ENCODE peak calls at places on chromosomes 12 and 14, in five cellular contexts. V is HL-60, M is choroid plexus epithelial cell, S is right cardiac atrium, Z is AG04449. A is an unnamed sample.

GRCh38 chr12:4187916-4188315 is 85.6 kb upstream of the CCND2 start:
- DNase-seq in Z (no peak), S (no peak), M (no peak), V (no peak), A (no peak)

GRCh38 chr12:121417847-121418246 is 17.9 kb downstream of the RNF34 start:
- DNase-seq in M (no peak), S (no peak), V (no peak), Z (no peak), A (no peak)

GRCh38 chr12:22518067-22518719 is 26.1 kb downstream of the C2CD5 start:
- DNase-seq in S (no peak), V (no peak), Z (no peak), M (peak; percentile 64), A (peak; percentile 22)

GRCh38 chr14:63375772-63376171 is 57.0 kb upstream of the GPHB5 start:
- DNase-seq in S (no peak), Z (no peak), M (peak; percentile 48), V (no peak), A (no peak)

GRCh38 chr14:24818054-24818822 is 184.2 kb upstream of the GZMB start:
- DNase-seq in Z (no peak), V (no peak), S (no peak), M (peak; percentile 85), A (peak; percentile 45)

GRCh38 chr12:122004633-122005071 is 17.0 kb upstream of the BCL7A start:
- DNase-seq in V (no peak), Z (no peak), S (no peak), M (no peak), A (no peak)

GRCh38 chr14:101775756-101776292 is 14.3 kb downstream of the PPP2R5C start:
- DNase-seq in Z (no peak), V (no peak), M (no peak), S (no peak), A (no peak)

GRCh38 chr12:26153421-26154154 is 28.8 kb upstream of the BHLHE41 start:
- DNase-seq in S (no peak), Z (peak; percentile 88), M (peak; percentile 95), V (no peak), A (peak; percentile 88)

GRCh38 chr14:91229005-91229382 is 15.5 kb downstream of the GPR68 start:
- DNase-seq in M (no peak), V (no peak), S (no peak), Z (no peak), A (no peak)

GRCh38 chr14:72921396-72921795 is 4.9 kb upstream of the DCAF4 start:
- DNase-seq in V (no peak), Z (no peak), M (peak; percentile 18), S (no peak), A (no peak)

DNA sequence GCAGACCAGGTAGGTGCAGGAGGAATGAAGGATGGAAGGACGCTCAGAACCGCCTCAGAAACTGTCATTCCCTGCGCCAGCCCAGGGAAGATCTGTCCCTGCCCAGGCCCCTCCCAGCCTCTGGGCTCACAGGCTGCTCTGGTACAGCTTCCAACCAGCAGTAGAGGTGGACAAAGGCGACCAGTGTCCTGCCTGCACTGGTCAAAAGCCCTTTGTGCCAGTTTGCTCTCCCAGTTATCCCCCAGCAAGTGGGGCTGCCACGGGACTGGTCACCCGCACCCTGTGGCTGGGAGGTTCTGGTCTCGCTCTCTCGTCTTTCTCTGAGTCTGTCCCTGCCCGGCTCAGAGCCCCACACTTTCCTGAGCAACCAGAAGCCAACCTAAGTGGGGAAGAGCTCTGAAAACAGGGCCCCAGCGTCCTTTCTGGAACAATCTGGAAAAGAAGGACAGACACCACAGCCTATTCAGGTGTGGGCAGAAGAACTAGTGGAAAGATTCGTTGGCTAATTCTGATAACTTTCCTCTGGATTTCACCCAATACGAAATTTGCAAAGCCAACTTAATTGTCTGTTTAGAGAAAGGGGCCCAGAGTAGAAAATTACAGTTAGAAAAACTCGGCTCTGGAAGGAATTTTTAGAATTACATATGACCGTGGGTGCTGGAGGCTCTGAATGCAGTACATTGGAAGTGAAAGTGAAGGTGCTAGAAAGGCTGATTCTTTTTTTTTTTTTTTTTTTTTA is 21.7 kb downstream of the SNRNP35 start:
- DNase-seq in M (no peak), Z (no peak), V (no peak), S (peak; percentile 69), A (no peak)
- H3K4me3 ChIP-seq in M (no peak overlapping the region), Z (no peak overlapping the region), V (no peak overlapping the region), S (no peak overlapping the region), A (no peak overlapping the region)

GRCh38 chr14:69726761-69727511 is 40.0 kb upstream of the SRSF5 start:
- DNase-seq in V (peak; percentile 14), Z (no peak), S (peak; percentile 93), M (peak; percentile 76), A (no peak)
- H3K4me3 ChIP-seq in V (peak overlapping the region; percentile 35), Z (peak overlapping the region; percentile 51), S (peak overlapping the region; percentile 4), M (peak overlapping the region; percentile 52), A (peak overlapping the region; percentile 42)

GRCh38 chr12:106110626-106111300 is 28.0 kb downstream of the NUAK1 start:
- DNase-seq in Z (no peak), V (no peak), M (no peak), S (no peak), A (no peak)

GRCh38 chr12:106114084-106115068 is 24.4 kb downstream of the NUAK1 start:
- DNase-seq in M (no peak), V (no peak), Z (no peak), S (no peak), A (no peak)

GRCh38 chr12:106112094-106112822 is 26.5 kb downstream of the NUAK1 start:
- DNase-seq in Z (no peak), V (no peak), S (peak; percentile 73), M (no peak), A (no peak)

GRCh38 chr12:106113446-106114083 is 25.2 kb downstream of the NUAK1 start:
- DNase-seq in S (no peak), Z (no peak), M (no peak), V (no peak), A (no peak)

DNA sequence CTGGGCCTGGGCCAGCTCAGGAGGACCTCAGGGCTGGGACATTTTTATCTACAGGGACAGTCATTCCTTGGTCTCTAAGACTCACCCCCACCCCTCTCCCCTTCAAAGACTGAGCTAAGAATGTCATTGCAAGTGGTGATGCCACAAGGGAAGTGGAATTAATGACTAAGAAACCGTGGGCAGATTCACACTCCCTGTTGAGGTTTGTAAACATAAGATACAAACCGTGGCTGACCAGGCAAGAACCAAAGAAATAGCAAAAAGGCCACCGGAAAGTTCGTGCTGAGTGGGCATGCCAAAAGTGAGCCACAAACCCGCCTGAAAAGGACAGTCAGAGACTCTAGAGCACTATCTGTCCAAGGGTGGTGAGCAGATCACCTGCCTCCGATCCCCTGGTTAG is 25.7 kb downstream of the NUAK1 start:
- DNase-seq in V (peak; percentile 8), S (no peak), M (peak; percentile 66), Z (no peak), A (no peak)
- H3K4me3 ChIP-seq in V (no peak overlapping the region), S (no peak overlapping the region), M (no peak overlapping the region), Z (no peak overlapping the region), A (no peak overlapping the region)

GRCh38 chr12:56255671-56256070 is 2.5 kb downstream of the ANKRD52 start:
- DNase-seq in V (no peak), M (no peak), Z (no peak), S (no peak), A (no peak)

GRCh38 chr12:56257491-56258067 is 605 bp downstream of the ANKRD52 start:
- DNase-seq in Z (no peak), V (no peak), M (peak; percentile 36), S (no peak), A (no peak)

GRCh38 chr12:56258068-56258819 is at the start of gene ANKRD52:
- DNase-seq in V (peak; percentile 60), M (peak; percentile 67), S (peak; percentile 91), Z (no peak), A (no peak)

GRCh38 chr12:56257071-56257470 is 1.1 kb downstream of the ANKRD52 start:
- DNase-seq in M (no peak), Z (no peak), V (no peak), S (no peak), A (no peak)

DNA sequence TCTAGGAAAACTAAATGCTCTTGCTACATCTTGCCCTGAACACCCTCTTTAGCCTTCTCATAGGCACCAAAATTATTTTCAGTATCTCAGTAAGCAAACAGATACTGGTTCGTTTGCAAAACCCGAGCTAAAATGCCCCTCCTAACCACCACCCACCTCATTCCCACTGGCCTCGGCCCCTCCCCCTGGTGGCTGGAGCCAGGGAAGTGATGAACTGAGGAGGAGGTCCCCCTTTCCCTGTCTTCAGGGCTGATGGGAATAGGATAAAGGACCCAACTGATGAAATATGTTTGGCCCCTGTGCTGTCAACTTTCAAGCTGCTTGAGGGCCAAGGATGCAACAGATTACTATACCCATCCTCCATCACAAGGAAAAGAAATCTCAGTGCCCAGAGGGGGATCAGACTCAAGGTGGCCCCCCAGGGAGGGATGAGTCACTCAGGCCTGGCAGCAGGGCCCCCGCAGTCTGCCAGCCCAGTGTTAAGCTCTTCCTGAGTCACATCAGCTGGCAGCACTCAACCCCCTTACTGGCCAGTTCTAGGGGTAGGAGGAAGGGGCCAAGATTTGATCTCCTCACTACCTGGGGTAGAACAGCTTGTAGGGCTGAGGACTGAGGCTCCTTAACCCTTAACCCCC is 1.7 kb downstream of the ANKRD52 start:
- DNase-seq in V (no peak), M (peak; percentile 18), S (no peak), Z (no peak), A (no peak)
- H3K4me3 ChIP-seq in V (no peak overlapping the region), M (no peak overlapping the region), S (no peak overlapping the region), Z (peak overlapping the region; percentile 80), A (peak overlapping the region; percentile 80)

DNA sequence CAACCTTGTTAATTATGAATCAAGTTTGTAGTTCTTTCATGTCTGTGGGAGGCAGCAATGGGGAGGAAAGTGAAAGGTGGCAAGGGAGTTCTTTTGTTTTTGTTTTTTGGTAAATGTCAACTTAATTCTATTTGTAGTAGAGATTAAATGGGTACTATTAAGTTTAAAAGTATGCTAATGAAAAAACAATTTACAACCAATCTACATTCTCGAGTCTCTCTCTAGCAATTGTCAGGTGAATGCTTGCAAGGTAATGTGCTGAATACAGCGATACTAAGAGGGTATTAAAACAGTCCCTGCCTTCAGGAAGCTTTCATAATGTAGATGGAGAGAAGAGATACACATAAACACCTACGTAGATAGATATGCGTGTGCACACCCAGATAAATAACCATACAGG is 1.6 kb upstream of the DACT1 start:
- DNase-seq in M (no peak), V (no peak), S (no peak), Z (no peak), A (no peak)
- H3K4me3 ChIP-seq in M (no peak overlapping the region), V (no peak overlapping the region), S (no peak overlapping the region), Z (no peak overlapping the region), A (no peak overlapping the region)

DNA sequence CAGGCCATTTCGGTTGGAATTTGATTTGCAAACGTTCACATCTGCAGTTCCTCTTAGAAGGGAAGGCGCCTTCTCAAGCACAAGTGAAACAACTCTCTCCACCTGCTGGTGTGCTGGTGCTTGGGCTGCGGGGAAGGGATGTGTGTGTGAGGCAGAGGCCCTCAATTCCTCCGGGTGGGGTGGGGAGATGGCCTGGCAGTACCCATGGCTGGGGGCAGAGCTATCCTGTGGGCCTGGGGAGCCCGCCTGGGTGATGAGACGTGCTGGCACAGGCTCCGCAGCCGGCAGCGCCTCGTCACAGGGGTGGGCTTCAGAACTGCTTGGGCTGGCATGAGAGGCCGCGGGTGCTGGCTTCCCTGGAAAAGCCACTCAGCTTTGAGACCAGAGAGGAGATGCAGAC is 28.9 kb upstream of the TDRD9 start:
- DNase-seq in Z (no peak), S (no peak), V (no peak), M (no peak), A (no peak)
- H3K4me3 ChIP-seq in Z (no peak overlapping the region), S (no peak overlapping the region), V (no peak overlapping the region), M (no peak overlapping the region), A (no peak overlapping the region)

A was measured in skeletal muscle cell.